ENCODE peak calls at places on chromosome 7, in eight cellular contexts. One of them, this sample, is unnamed.
A peak's percentile ranks its signal among the peaks of the same experiment; 100 is the strongest.

GRCh38 chr7:105972276-105972675 is 9.2 kb downstream of the CDHR3 start:
- DNase-seq in H1: no peak
- DNase-seq in Peyer's patch: no peak
- DNase-seq in left ventricle myocardium inferior: no peak
- DNase-seq in transverse colon: no peak
- DNase-seq in kidney epithelial cell: no peak
- DNase-seq in iPS DF 6.9: no peak
- DNase-seq in brain microvascular endothelial cell: no peak
- DNase-seq in this sample: no peak

GRCh38 chr7:106047818-106048490 is 64.2 kb downstream of the SYPL1 start:
- DNase-seq in kidney epithelial cell: no peak
- DNase-seq in brain microvascular endothelial cell: no peak
- DNase-seq in Peyer's patch: no peak
- DNase-seq in transverse colon: no peak
- DNase-seq in iPS DF 6.9: no peak
- DNase-seq in H1: no peak
- DNase-seq in left ventricle myocardium inferior: no peak
- DNase-seq in this sample: no peak

GRCh38 chr7:147249956-147250355 is 1133.4 kb downstream of the CNTNAP2 start:
- DNase-seq in H1: no peak
- DNase-seq in kidney epithelial cell: no peak
- DNase-seq in Peyer's patch: no peak
- DNase-seq in brain microvascular endothelial cell: no peak
- DNase-seq in left ventricle myocardium inferior: no peak
- DNase-seq in iPS DF 6.9: no peak
- DNase-seq in transverse colon: no peak
- DNase-seq in this sample: no peak

GRCh38 chr7:22849662-22850061 is 27.0 kb upstream of the TOMM7 start:
- DNase-seq in Peyer's patch: no peak
- DNase-seq in kidney epithelial cell: no peak
- DNase-seq in transverse colon: no peak
- DNase-seq in brain microvascular endothelial cell: no peak
- DNase-seq in H1: no peak
- DNase-seq in iPS DF 6.9: no peak
- DNase-seq in left ventricle myocardium inferior: no peak
- DNase-seq in this sample: no peak

GRCh38 chr7:121960678-121961461 is 87.9 kb downstream of the PTPRZ1 start:
- DNase-seq in H1: no peak
- DNase-seq in iPS DF 6.9: no peak
- DNase-seq in kidney epithelial cell: peak; percentile 16
- DNase-seq in brain microvascular endothelial cell: peak; percentile 94
- DNase-seq in left ventricle myocardium inferior: no peak
- DNase-seq in transverse colon: no peak
- DNase-seq in Peyer's patch: no peak
- DNase-seq in this sample: peak; percentile 62

GRCh38 chr7:123004931-123005330 is 9.4 kb upstream of the TAS2R16 start:
- DNase-seq in kidney epithelial cell: peak; percentile 10
- DNase-seq in transverse colon: no peak
- DNase-seq in H1: no peak
- DNase-seq in left ventricle myocardium inferior: no peak
- DNase-seq in Peyer's patch: no peak
- DNase-seq in brain microvascular endothelial cell: peak; percentile 41
- DNase-seq in iPS DF 6.9: no peak
- DNase-seq in this sample: no peak

GRCh38 chr7:38330861-38331709 is 57.6 kb upstream of the TARP start:
- DNase-seq in Peyer's patch: no peak
- DNase-seq in brain microvascular endothelial cell: no peak
- DNase-seq in iPS DF 6.9: peak; percentile 66
- DNase-seq in transverse colon: no peak
- DNase-seq in left ventricle myocardium inferior: no peak
- DNase-seq in kidney epithelial cell: no peak
- DNase-seq in H1: peak; percentile 76
- DNase-seq in this sample: no peak

GRCh38 chr7:39453743-39454355 is 112.4 kb upstream of the YAE1 start:
- DNase-seq in kidney epithelial cell: peak; percentile 2
- DNase-seq in left ventricle myocardium inferior: no peak
- DNase-seq in brain microvascular endothelial cell: peak; percentile 65
- DNase-seq in Peyer's patch: no peak
- DNase-seq in H1: peak; percentile 78
- DNase-seq in transverse colon: peak; percentile 62
- DNase-seq in iPS DF 6.9: peak; percentile 83
- DNase-seq in this sample: no peak

GRCh38 chr7:51233375-51233774 is 83.2 kb downstream of the COBL start:
- DNase-seq in left ventricle myocardium inferior: no peak
- DNase-seq in transverse colon: no peak
- DNase-seq in iPS DF 6.9: no peak
- DNase-seq in brain microvascular endothelial cell: no peak
- DNase-seq in H1: no peak
- DNase-seq in Peyer's patch: no peak
- DNase-seq in kidney epithelial cell: no peak
- DNase-seq in this sample: no peak

GRCh38 chr7:55157347-55158105 is 138.7 kb downstream of the EGFR start:
- DNase-seq in left ventricle myocardium inferior: peak; percentile 49
- DNase-seq in Peyer's patch: no peak
- DNase-seq in kidney epithelial cell: no peak
- DNase-seq in H1: no peak
- DNase-seq in brain microvascular endothelial cell: peak; percentile 30
- DNase-seq in iPS DF 6.9: no peak
- DNase-seq in transverse colon: no peak
- DNase-seq in this sample: no peak

GRCh38 chr7:137987968-137988367 is 13.9 kb downstream of the CREB3L2 start:
- DNase-seq in brain microvascular endothelial cell: no peak
- DNase-seq in transverse colon: peak; percentile 47
- DNase-seq in left ventricle myocardium inferior: no peak
- DNase-seq in H1: no peak
- DNase-seq in Peyer's patch: peak; percentile 72
- DNase-seq in kidney epithelial cell: no peak
- DNase-seq in iPS DF 6.9: no peak
- DNase-seq in this sample: no peak

GRCh38 chr7:119288401-119288800 is 984.6 kb upstream of the KCND2 start:
- DNase-seq in H1: no peak
- DNase-seq in left ventricle myocardium inferior: no peak
- DNase-seq in Peyer's patch: no peak
- DNase-seq in kidney epithelial cell: no peak
- DNase-seq in iPS DF 6.9: no peak
- DNase-seq in transverse colon: no peak
- DNase-seq in brain microvascular endothelial cell: no peak
- DNase-seq in this sample: no peak

GRCh38 chr7:27640914-27641570 is 21.6 kb downstream of the HIBADH start:
- DNase-seq in left ventricle myocardium inferior: no peak
- DNase-seq in Peyer's patch: no peak
- DNase-seq in iPS DF 6.9: no peak
- DNase-seq in kidney epithelial cell: no peak
- DNase-seq in brain microvascular endothelial cell: peak; percentile 94
- DNase-seq in transverse colon: no peak
- DNase-seq in H1: no peak
- DNase-seq in this sample: peak; percentile 79

GRCh38 chr7:155814569-155815276 is 2.5 kb upstream of the SHH start:
- DNase-seq in kidney epithelial cell: no peak
- DNase-seq in H1: no peak
- DNase-seq in left ventricle myocardium inferior: no peak
- DNase-seq in transverse colon: no peak
- DNase-seq in iPS DF 6.9: no peak
- DNase-seq in Peyer's patch: no peak
- DNase-seq in brain microvascular endothelial cell: no peak
- DNase-seq in this sample: no peak
- H3K27me3 ChIP-seq in kidney epithelial cell: peaks cover 25% of the 10 kb centered on the region
- H3K27me3 ChIP-seq in H1: peaks cover 50% of the 10 kb centered on the region
- H3K27me3 ChIP-seq in left ventricle myocardium inferior: peaks cover 99% of the 10 kb centered on the region
- H3K27me3 ChIP-seq in transverse colon: peaks cover 82% of the 10 kb centered on the region
- H3K27me3 ChIP-seq in iPS DF 6.9: peaks cover 44% of the 10 kb centered on the region
- H3K27me3 ChIP-seq in Peyer's patch: no peaks in the 10 kb centered on the region
- H3K27me3 ChIP-seq in brain microvascular endothelial cell: peaks cover 38% of the 10 kb centered on the region
- H3K27me3 ChIP-seq in this sample: peaks cover 47% of the 10 kb centered on the region

DNA sequence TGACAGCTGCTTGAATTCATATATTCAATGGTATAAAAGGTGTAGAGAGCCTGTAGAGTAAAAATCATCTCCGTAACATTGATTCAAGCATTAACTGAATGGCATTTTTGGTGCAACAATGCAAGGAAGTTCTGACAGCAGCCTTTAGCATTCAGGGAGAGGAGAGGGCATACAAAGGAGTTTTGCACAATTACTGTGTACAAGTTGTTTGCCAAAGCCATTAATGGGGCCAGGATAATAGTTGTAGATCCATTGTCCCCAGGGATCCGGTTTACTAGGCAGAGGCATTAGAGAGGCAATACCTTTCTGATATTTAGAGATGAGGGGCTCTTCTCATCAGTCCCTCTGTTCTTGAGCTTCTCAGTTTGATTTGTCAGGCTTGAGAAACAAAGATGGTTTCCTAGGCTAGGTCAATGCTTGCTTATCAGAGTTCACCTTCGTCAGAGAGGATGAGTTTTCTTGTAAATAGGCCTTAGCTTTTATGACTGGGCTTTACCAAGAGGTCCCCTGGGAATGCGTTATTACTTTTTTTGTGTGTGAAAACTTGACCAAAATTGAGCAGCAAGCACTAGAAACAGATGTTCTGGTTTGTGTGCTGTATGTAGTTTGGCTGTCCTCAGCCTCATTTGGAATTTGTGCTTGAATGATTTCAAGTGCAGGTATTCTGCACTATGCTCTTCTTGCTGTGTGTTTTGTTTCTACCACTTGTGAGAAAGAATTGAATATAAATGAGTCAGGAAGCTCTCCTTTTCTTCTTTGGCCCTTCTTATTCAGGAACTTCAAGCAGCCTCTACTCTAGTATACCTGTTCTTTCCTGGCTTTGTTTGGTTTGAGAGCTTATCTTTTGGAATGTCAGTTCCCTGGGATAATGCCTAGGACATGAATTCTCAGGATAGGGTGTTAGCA is 32.0 kb downstream of the SND1 start:
- DNase-seq in brain microvascular endothelial cell: no peak
- DNase-seq in H1: no peak
- DNase-seq in kidney epithelial cell: no peak
- DNase-seq in iPS DF 6.9: no peak
- DNase-seq in transverse colon: no peak
- DNase-seq in left ventricle myocardium inferior: no peak
- DNase-seq in Peyer's patch: no peak
- DNase-seq in this sample: no peak
- H3K4me3 ChIP-seq in brain microvascular endothelial cell: no peak overlapping the region
- H3K4me3 ChIP-seq in H1: no peak overlapping the region
- H3K4me3 ChIP-seq in kidney epithelial cell: no peak overlapping the region
- H3K4me3 ChIP-seq in iPS DF 6.9: no peak overlapping the region
- H3K4me3 ChIP-seq in transverse colon: no peak overlapping the region
- H3K4me3 ChIP-seq in left ventricle myocardium inferior: no peak overlapping the region
- H3K4me3 ChIP-seq in Peyer's patch: no peak overlapping the region
- H3K4me3 ChIP-seq in this sample: no peak overlapping the region

GRCh38 chr7:28677668-28678067 is 265.4 kb downstream of the CREB5 start:
- DNase-seq in Peyer's patch: no peak
- DNase-seq in transverse colon: no peak
- DNase-seq in brain microvascular endothelial cell: no peak
- DNase-seq in kidney epithelial cell: no peak
- DNase-seq in left ventricle myocardium inferior: no peak
- DNase-seq in iPS DF 6.9: no peak
- DNase-seq in H1: no peak
- DNase-seq in this sample: no peak
- H3K27me3 ChIP-seq in Peyer's patch: no peaks in the 10 kb centered on the region
- H3K27me3 ChIP-seq in transverse colon: no peaks in the 10 kb centered on the region
- H3K27me3 ChIP-seq in brain microvascular endothelial cell: no peaks in the 10 kb centered on the region
- H3K27me3 ChIP-seq in kidney epithelial cell: no peaks in the 10 kb centered on the region
- H3K27me3 ChIP-seq in left ventricle myocardium inferior: no peaks in the 10 kb centered on the region
- H3K27me3 ChIP-seq in iPS DF 6.9: no peaks in the 10 kb centered on the region
- H3K27me3 ChIP-seq in H1: no peaks in the 10 kb centered on the region
- H3K27me3 ChIP-seq in this sample: no peaks in the 10 kb centered on the region

GRCh38 chr7:100493476-100494264 is 9.9 kb downstream of the NYAP1 start:
- DNase-seq in left ventricle myocardium inferior: peak; percentile 34
- DNase-seq in brain microvascular endothelial cell: no peak
- DNase-seq in iPS DF 6.9: no peak
- DNase-seq in Peyer's patch: peak; percentile 46
- DNase-seq in kidney epithelial cell: no peak
- DNase-seq in transverse colon: peak; percentile 61
- DNase-seq in H1: peak; percentile 73
- DNase-seq in this sample: no peak
- H3K4me3 ChIP-seq in left ventricle myocardium inferior: peak overlapping the region; percentile 66
- H3K4me3 ChIP-seq in brain microvascular endothelial cell: peak overlapping the region; percentile 45
- H3K4me3 ChIP-seq in iPS DF 6.9: peak overlapping the region; percentile 43
- H3K4me3 ChIP-seq in Peyer's patch: peak overlapping the region; percentile 41
- H3K4me3 ChIP-seq in kidney epithelial cell: peak overlapping the region; percentile 13
- H3K4me3 ChIP-seq in transverse colon: peak overlapping the region; percentile 44
- H3K4me3 ChIP-seq in H1: peak overlapping the region; percentile 40
- H3K4me3 ChIP-seq in this sample: no peak overlapping the region

This sample was measured in SJSA1.